ENCODE peak calls at places on chromosomes 11 and 22, in eight cellular contexts. M is SJSA1, N is dorsolateral prefrontal cortex, Z is NT2/D1, T is NCI-H1930, A is progenitor cell of endocrine pancreas, C is fibroblast of the aortic adventitia, V is dermis blood vessel endothelial cell. X is an unnamed sample.

GRCh38 chr11:66160709-66161108 is 90.6 kb downstream of the PACS1 start:
- DNase-seq in M (no peak), N (no peak), Z (no peak), T (no peak), A (no peak), C (no peak), V (no peak), X (no peak)

GRCh38 chr22:23069502-23070357 is 589 bp upstream of the GNAZ start:
- DNase-seq in M (peak; percentile 83), N (peak; percentile 98), Z (peak; percentile 62), T (peak; percentile 93), A (peak; percentile 91), C (peak; percentile 83), V (peak; percentile 90), X (peak; percentile 94)

GRCh38 chr11:2308713-2309112 is 6.9 kb downstream of the TSPAN32 start:
- DNase-seq in M (no peak), N (no peak), Z (no peak), T (no peak), A (no peak), C (no peak), V (no peak), X (no peak)

GRCh38 chr11:10454902-10455631 is at the start of gene AMPD3:
- DNase-seq in M (peak; percentile 63), N (no peak), Z (no peak), T (peak; percentile 19), A (no peak), C (peak; percentile 70), V (peak; percentile 24), X (no peak)

GRCh38 chr11:122085264-122085663 is 30.8 kb downstream of the BLID start:
- DNase-seq in M (no peak), N (no peak), Z (no peak), T (no peak), A (no peak), C (peak; percentile 98), V (peak; percentile 73), X (no peak)

GRCh38 chr22:38449776-38450175 is 5.2 kb downstream of the KCNJ4 start:
- DNase-seq in M (no peak), N (no peak), Z (no peak), T (no peak), A (no peak), C (no peak), V (no peak), X (no peak)

GRCh38 chr11:119148855-119149370 is at the start of gene ABCG4:
- DNase-seq in M (peak; percentile 6), N (peak; percentile 64), Z (no peak), T (no peak), A (no peak), C (no peak), V (peak; percentile 35), X (no peak)

GRCh38 chr11:120228794-120229384 is 11.1 kb upstream of the POU2F3 start:
- DNase-seq in M (no peak), N (no peak), Z (no peak), T (no peak), A (no peak), C (no peak), V (no peak), X (no peak)

GRCh38 chr22:42905702-42906183 is 48.7 kb upstream of the ARFGAP3 start:
- DNase-seq in M (no peak), N (no peak), Z (no peak), T (no peak), A (no peak), C (no peak), V (peak; percentile 51), X (peak; percentile 87)

GRCh38 chr22:50261615-50262459 is at the start of gene MAPK12:
- DNase-seq in M (no peak), N (no peak), Z (no peak), T (peak; percentile 68), A (peak; percentile 61), C (no peak), V (peak; percentile 68), X (no peak)

GRCh38 chr11:11119917-11120316 is 233.1 kb downstream of the CSNK2A3 start:
- DNase-seq in M (no peak), N (no peak), Z (no peak), T (no peak), A (no peak), C (no peak), V (no peak), X (no peak)

GRCh38 chr11:73257342-73258103 is 14.6 kb upstream of the P2RY6 start:
- DNase-seq in M (peak; percentile 54), N (no peak), Z (peak; percentile 39), T (no peak), A (no peak), C (peak; percentile 95), V (peak; percentile 55), X (no peak)

GRCh38 chr11:67522338-67522737 is 908 bp downstream of the CABP2 start:
- DNase-seq in M (no peak), N (no peak), Z (no peak), T (no peak), A (no peak), C (no peak), V (no peak), X (no peak)

GRCh38 chr11:9688716-9689511 is 25.0 kb downstream of the SWAP70 start:
- DNase-seq in M (peak; percentile 85), N (no peak), Z (no peak), T (no peak), A (no peak), C (peak; percentile 98), V (peak; percentile 97), X (no peak)

GRCh38 chr22:27752771-27753170 is 48.8 kb downstream of the MN1 start:
- DNase-seq in M (no peak), N (no peak), Z (no peak), T (no peak), A (no peak), C (peak; percentile 85), V (no peak), X (no peak)

GRCh38 chr11:57977709-57978108 is 46.0 kb upstream of the OR9Q1 start:
- DNase-seq in M (no peak), N (no peak), Z (no peak), T (no peak), A (no peak), C (no peak), V (no peak), X (no peak)

GRCh38 chr22:37358386-37358785 is 68.9 kb downstream of the ELFN2 start:
- DNase-seq in M (no peak), N (no peak), Z (no peak), T (no peak), A (no peak), C (no peak), V (no peak), X (no peak)

GRCh38 chr11:46527586-46527985 is 66.2 kb downstream of the AMBRA1 start:
- DNase-seq in M (no peak), N (no peak), Z (no peak), T (no peak), A (no peak), C (no peak), V (peak; percentile 19), X (no peak)

GRCh38 chr22:25852223-25852622 is 110.2 kb downstream of the MYO18B start:
- DNase-seq in M (no peak), N (no peak), Z (no peak), T (no peak), A (no peak), C (no peak), V (no peak), X (no peak)

GRCh38 chr11:78008174-78008573 is 13.7 kb upstream of the INTS4 start:
- DNase-seq in M (no peak), N (no peak), Z (no peak), T (no peak), A (no peak), C (no peak), V (no peak), X (no peak)

GRCh38 chr22:50530280-50530856 is 556 bp upstream of the TYMP start:
- DNase-seq in M (peak; percentile 65), N (no peak), Z (no peak), T (no peak), A (no peak), C (peak; percentile 86), V (no peak), X (peak; percentile 93)

GRCh38 chr11:30603357-30603756 is 17.2 kb upstream of the MPPED2 start:
- DNase-seq in M (no peak), N (no peak), Z (no peak), T (no peak), A (no peak), C (no peak), V (no peak), X (no peak)

GRCh38 chr22:47653921-47654320 is 891.5 kb downstream of the TBC1D22A start:
- DNase-seq in M (no peak), N (no peak), Z (no peak), T (no peak), A (no peak), C (no peak), V (no peak), X (no peak)